ENCODE peak calls at places on chromosomes 11 and 22, in nine cellular contexts. One of them, this sample, is unnamed.

GRCh38 chr22:19244600-19245352 is 46.7 kb downstream of the CLTCL1 start:
- DNase-seq in T-helper 1 cell: no peak
- DNase-seq in GM12891: no peak
- DNase-seq in stimulated activated CD8-positive, alpha-beta memory T cell treated with anti-CD3 and anti-CD28 coated beads, Interleukin-15, amount 100 ng/mL, for 4 hours: no peak
- DNase-seq in HS-5: no peak
- DNase-seq in BE2C: no peak
- DNase-seq in Calu3: no peak
- DNase-seq in NCI-H1436: no peak
- DNase-seq in endothelial cell of umbilical vein: no peak
- DNase-seq in this sample: no peak

GRCh38 chr11:101748572-101748971 is 164.8 kb upstream of the TRPC6 start:
- DNase-seq in T-helper 1 cell: no peak
- DNase-seq in GM12891: no peak
- DNase-seq in stimulated activated CD8-positive, alpha-beta memory T cell treated with anti-CD3 and anti-CD28 coated beads, Interleukin-15, amount 100 ng/mL, for 4 hours: no peak
- DNase-seq in HS-5: no peak
- DNase-seq in BE2C: no peak
- DNase-seq in Calu3: no peak
- DNase-seq in NCI-H1436: no peak
- DNase-seq in endothelial cell of umbilical vein: no peak
- DNase-seq in this sample: no peak

GRCh38 chr22:46056169-46057041 is 79.4 kb upstream of the WNT7B start:
- DNase-seq in T-helper 1 cell: no peak
- DNase-seq in GM12891: no peak
- DNase-seq in stimulated activated CD8-positive, alpha-beta memory T cell treated with anti-CD3 and anti-CD28 coated beads, Interleukin-15, amount 100 ng/mL, for 4 hours: no peak
- DNase-seq in HS-5: no peak
- DNase-seq in BE2C: peak; percentile 68
- DNase-seq in Calu3: no peak
- DNase-seq in NCI-H1436: no peak
- DNase-seq in endothelial cell of umbilical vein: no peak
- DNase-seq in this sample: no peak

GRCh38 chr11:102620179-102620578 is 5.0 kb downstream of the MMP20 start:
- DNase-seq in T-helper 1 cell: no peak
- DNase-seq in GM12891: no peak
- DNase-seq in stimulated activated CD8-positive, alpha-beta memory T cell treated with anti-CD3 and anti-CD28 coated beads, Interleukin-15, amount 100 ng/mL, for 4 hours: no peak
- DNase-seq in HS-5: no peak
- DNase-seq in BE2C: no peak
- DNase-seq in Calu3: no peak
- DNase-seq in NCI-H1436: no peak
- DNase-seq in endothelial cell of umbilical vein: no peak
- DNase-seq in this sample: no peak

GRCh38 chr11:61908730-61909622 is 8.4 kb downstream of the RAB3IL1 start:
- DNase-seq in T-helper 1 cell: no peak
- DNase-seq in GM12891: no peak
- DNase-seq in stimulated activated CD8-positive, alpha-beta memory T cell treated with anti-CD3 and anti-CD28 coated beads, Interleukin-15, amount 100 ng/mL, for 4 hours: no peak
- DNase-seq in HS-5: no peak
- DNase-seq in BE2C: no peak
- DNase-seq in Calu3: no peak
- DNase-seq in NCI-H1436: no peak
- DNase-seq in endothelial cell of umbilical vein: no peak
- DNase-seq in this sample: no peak

GRCh38 chr22:23534201-23534850 is 45.8 kb downstream of the IGLL1 start:
- DNase-seq in T-helper 1 cell: no peak
- DNase-seq in GM12891: no peak
- DNase-seq in stimulated activated CD8-positive, alpha-beta memory T cell treated with anti-CD3 and anti-CD28 coated beads, Interleukin-15, amount 100 ng/mL, for 4 hours: no peak
- DNase-seq in HS-5: no peak
- DNase-seq in BE2C: no peak
- DNase-seq in Calu3: no peak
- DNase-seq in NCI-H1436: no peak
- DNase-seq in endothelial cell of umbilical vein: no peak
- DNase-seq in this sample: no peak

GRCh38 chr11:69172674-69173073 is 16.9 kb downstream of the SMIM38 start:
- DNase-seq in T-helper 1 cell: no peak
- DNase-seq in GM12891: no peak
- DNase-seq in stimulated activated CD8-positive, alpha-beta memory T cell treated with anti-CD3 and anti-CD28 coated beads, Interleukin-15, amount 100 ng/mL, for 4 hours: no peak
- DNase-seq in HS-5: no peak
- DNase-seq in BE2C: no peak
- DNase-seq in Calu3: no peak
- DNase-seq in NCI-H1436: no peak
- DNase-seq in endothelial cell of umbilical vein: no peak
- DNase-seq in this sample: peak; percentile 39

GRCh38 chr11:132838621-132839020 is 693.7 kb downstream of the OPCML start:
- DNase-seq in T-helper 1 cell: no peak
- DNase-seq in GM12891: no peak
- DNase-seq in stimulated activated CD8-positive, alpha-beta memory T cell treated with anti-CD3 and anti-CD28 coated beads, Interleukin-15, amount 100 ng/mL, for 4 hours: no peak
- DNase-seq in HS-5: no peak
- DNase-seq in BE2C: no peak
- DNase-seq in Calu3: no peak
- DNase-seq in NCI-H1436: no peak
- DNase-seq in endothelial cell of umbilical vein: no peak
- DNase-seq in this sample: peak; percentile 74

GRCh38 chr22:38681784-38682335 is at the start of gene TOMM22:
- DNase-seq in T-helper 1 cell: peak; percentile 76
- DNase-seq in GM12891: peak; percentile 97
- DNase-seq in stimulated activated CD8-positive, alpha-beta memory T cell treated with anti-CD3 and anti-CD28 coated beads, Interleukin-15, amount 100 ng/mL, for 4 hours: peak; percentile 67
- DNase-seq in HS-5: no peak
- DNase-seq in BE2C: peak; percentile 93
- DNase-seq in Calu3: peak; percentile 92
- DNase-seq in NCI-H1436: peak; percentile 67
- DNase-seq in endothelial cell of umbilical vein: peak; percentile 88
- DNase-seq in this sample: peak; percentile 98

GRCh38 chr22:22576244-22576988 is 17.4 kb upstream of the PRAME start:
- DNase-seq in T-helper 1 cell: peak; percentile 6
- DNase-seq in GM12891: peak; percentile 45
- DNase-seq in stimulated activated CD8-positive, alpha-beta memory T cell treated with anti-CD3 and anti-CD28 coated beads, Interleukin-15, amount 100 ng/mL, for 4 hours: no peak
- DNase-seq in HS-5: no peak
- DNase-seq in BE2C: peak; percentile 78
- DNase-seq in Calu3: peak; percentile 81
- DNase-seq in NCI-H1436: peak; percentile 7
- DNase-seq in endothelial cell of umbilical vein: peak; percentile 31
- DNase-seq in this sample: peak; percentile 80

GRCh38 chr11:125987066-125987641 is 41.3 kb downstream of the VSIG10L2 start:
- DNase-seq in T-helper 1 cell: no peak
- DNase-seq in GM12891: no peak
- DNase-seq in stimulated activated CD8-positive, alpha-beta memory T cell treated with anti-CD3 and anti-CD28 coated beads, Interleukin-15, amount 100 ng/mL, for 4 hours: no peak
- DNase-seq in HS-5: no peak
- DNase-seq in BE2C: no peak
- DNase-seq in Calu3: no peak
- DNase-seq in NCI-H1436: no peak
- DNase-seq in endothelial cell of umbilical vein: no peak
- DNase-seq in this sample: no peak

GRCh38 chr22:43622886-43623285 is 189.2 kb downstream of the EFCAB6 start:
- DNase-seq in T-helper 1 cell: no peak
- DNase-seq in GM12891: no peak
- DNase-seq in stimulated activated CD8-positive, alpha-beta memory T cell treated with anti-CD3 and anti-CD28 coated beads, Interleukin-15, amount 100 ng/mL, for 4 hours: no peak
- DNase-seq in HS-5: peak; percentile 3
- DNase-seq in BE2C: no peak
- DNase-seq in Calu3: no peak
- DNase-seq in NCI-H1436: no peak
- DNase-seq in endothelial cell of umbilical vein: no peak
- DNase-seq in this sample: no peak

GRCh38 chr11:124760205-124760652 is 1.9 kb downstream of the ESAM start:
- DNase-seq in T-helper 1 cell: no peak
- DNase-seq in GM12891: peak; percentile 59
- DNase-seq in stimulated activated CD8-positive, alpha-beta memory T cell treated with anti-CD3 and anti-CD28 coated beads, Interleukin-15, amount 100 ng/mL, for 4 hours: no peak
- DNase-seq in HS-5: no peak
- DNase-seq in BE2C: no peak
- DNase-seq in Calu3: no peak
- DNase-seq in NCI-H1436: no peak
- DNase-seq in endothelial cell of umbilical vein: peak; percentile 59
- DNase-seq in this sample: no peak

GRCh38 chr22:29314537-29315285 is 786 bp downstream of the RASL10A start:
- DNase-seq in T-helper 1 cell: no peak
- DNase-seq in GM12891: peak; percentile 39
- DNase-seq in stimulated activated CD8-positive, alpha-beta memory T cell treated with anti-CD3 and anti-CD28 coated beads, Interleukin-15, amount 100 ng/mL, for 4 hours: no peak
- DNase-seq in HS-5: no peak
- DNase-seq in BE2C: no peak
- DNase-seq in Calu3: peak; percentile 35
- DNase-seq in NCI-H1436: no peak
- DNase-seq in endothelial cell of umbilical vein: no peak
- DNase-seq in this sample: no peak

GRCh38 chr11:132427611-132428010 is 1057.2 kb downstream of the NTM start:
- DNase-seq in T-helper 1 cell: no peak
- DNase-seq in GM12891: no peak
- DNase-seq in stimulated activated CD8-positive, alpha-beta memory T cell treated with anti-CD3 and anti-CD28 coated beads, Interleukin-15, amount 100 ng/mL, for 4 hours: no peak
- DNase-seq in HS-5: no peak
- DNase-seq in BE2C: no peak
- DNase-seq in Calu3: no peak
- DNase-seq in NCI-H1436: no peak
- DNase-seq in endothelial cell of umbilical vein: no peak
- DNase-seq in this sample: peak; percentile 81

GRCh38 chr22:19806213-19807160 is 45.9 kb downstream of the TBX1 start:
- DNase-seq in T-helper 1 cell: no peak
- DNase-seq in GM12891: no peak
- DNase-seq in stimulated activated CD8-positive, alpha-beta memory T cell treated with anti-CD3 and anti-CD28 coated beads, Interleukin-15, amount 100 ng/mL, for 4 hours: no peak
- DNase-seq in HS-5: no peak
- DNase-seq in BE2C: peak; percentile 48
- DNase-seq in Calu3: peak; percentile 89
- DNase-seq in NCI-H1436: peak; percentile 46
- DNase-seq in endothelial cell of umbilical vein: peak; percentile 63
- DNase-seq in this sample: no peak

GRCh38 chr11:27205269-27205668 is 157.7 kb downstream of the CCDC34 start:
- DNase-seq in T-helper 1 cell: no peak
- DNase-seq in GM12891: no peak
- DNase-seq in stimulated activated CD8-positive, alpha-beta memory T cell treated with anti-CD3 and anti-CD28 coated beads, Interleukin-15, amount 100 ng/mL, for 4 hours: no peak
- DNase-seq in HS-5: no peak
- DNase-seq in BE2C: no peak
- DNase-seq in Calu3: no peak
- DNase-seq in NCI-H1436: no peak
- DNase-seq in endothelial cell of umbilical vein: no peak
- DNase-seq in this sample: no peak

GRCh38 chr11:63920126-63920869 is 3.3 kb upstream of the RCOR2 start:
- DNase-seq in T-helper 1 cell: no peak
- DNase-seq in GM12891: no peak
- DNase-seq in stimulated activated CD8-positive, alpha-beta memory T cell treated with anti-CD3 and anti-CD28 coated beads, Interleukin-15, amount 100 ng/mL, for 4 hours: no peak
- DNase-seq in HS-5: no peak
- DNase-seq in BE2C: peak; percentile 58
- DNase-seq in Calu3: no peak
- DNase-seq in NCI-H1436: no peak
- DNase-seq in endothelial cell of umbilical vein: no peak
- DNase-seq in this sample: peak; percentile 70

GRCh38 chr11:112219476-112220232 is 6.6 kb upstream of the PTS start:
- DNase-seq in T-helper 1 cell: peak; percentile 16
- DNase-seq in GM12891: peak; percentile 26
- DNase-seq in stimulated activated CD8-positive, alpha-beta memory T cell treated with anti-CD3 and anti-CD28 coated beads, Interleukin-15, amount 100 ng/mL, for 4 hours: no peak
- DNase-seq in HS-5: peak; percentile 52
- DNase-seq in BE2C: peak; percentile 39
- DNase-seq in Calu3: peak; percentile 33
- DNase-seq in NCI-H1436: peak; percentile 65
- DNase-seq in endothelial cell of umbilical vein: peak; percentile 80
- DNase-seq in this sample: peak; percentile 71

GRCh38 chr22:33337524-33337923 is 279.3 kb upstream of the SYN3 start:
- DNase-seq in T-helper 1 cell: no peak
- DNase-seq in GM12891: no peak
- DNase-seq in stimulated activated CD8-positive, alpha-beta memory T cell treated with anti-CD3 and anti-CD28 coated beads, Interleukin-15, amount 100 ng/mL, for 4 hours: no peak
- DNase-seq in HS-5: no peak
- DNase-seq in BE2C: no peak
- DNase-seq in Calu3: peak; percentile 81
- DNase-seq in NCI-H1436: no peak
- DNase-seq in endothelial cell of umbilical vein: no peak
- DNase-seq in this sample: no peak

GRCh38 chr11:8266246-8267241 is 2.9 kb upstream of the LMO1 start:
- DNase-seq in T-helper 1 cell: no peak
- DNase-seq in GM12891: no peak
- DNase-seq in stimulated activated CD8-positive, alpha-beta memory T cell treated with anti-CD3 and anti-CD28 coated beads, Interleukin-15, amount 100 ng/mL, for 4 hours: no peak
- DNase-seq in HS-5: no peak
- DNase-seq in BE2C: no peak
- DNase-seq in Calu3: no peak
- DNase-seq in NCI-H1436: no peak
- DNase-seq in endothelial cell of umbilical vein: no peak
- DNase-seq in this sample: no peak

GRCh38 chr22:19519041-19519926 is 4.9 kb downstream of the CLDN5 start:
- DNase-seq in T-helper 1 cell: no peak
- DNase-seq in GM12891: no peak
- DNase-seq in stimulated activated CD8-positive, alpha-beta memory T cell treated with anti-CD3 and anti-CD28 coated beads, Interleukin-15, amount 100 ng/mL, for 4 hours: no peak
- DNase-seq in HS-5: no peak
- DNase-seq in BE2C: no peak
- DNase-seq in Calu3: no peak
- DNase-seq in NCI-H1436: no peak
- DNase-seq in endothelial cell of umbilical vein: no peak
- DNase-seq in this sample: no peak

GRCh38 chr22:16774911-16775529 is 50.2 kb downstream of the XKR3 start:
- DNase-seq in T-helper 1 cell: no peak
- DNase-seq in GM12891: no peak
- DNase-seq in stimulated activated CD8-positive, alpha-beta memory T cell treated with anti-CD3 and anti-CD28 coated beads, Interleukin-15, amount 100 ng/mL, for 4 hours: no peak
- DNase-seq in HS-5: peak; percentile 39
- DNase-seq in BE2C: no peak
- DNase-seq in Calu3: no peak
- DNase-seq in NCI-H1436: no peak
- DNase-seq in endothelial cell of umbilical vein: no peak
- DNase-seq in this sample: no peak

GRCh38 chr11:28963189-28963588 is 855.0 kb downstream of the METTL15 start:
- DNase-seq in T-helper 1 cell: no peak
- DNase-seq in GM12891: no peak
- DNase-seq in stimulated activated CD8-positive, alpha-beta memory T cell treated with anti-CD3 and anti-CD28 coated beads, Interleukin-15, amount 100 ng/mL, for 4 hours: no peak
- DNase-seq in HS-5: peak; percentile 41
- DNase-seq in BE2C: no peak
- DNase-seq in Calu3: no peak
- DNase-seq in NCI-H1436: no peak
- DNase-seq in endothelial cell of umbilical vein: no peak
- DNase-seq in this sample: peak; percentile 50

GRCh38 chr11:124893781-124894401 is 3.8 kb downstream of the ROBO4 start:
- DNase-seq in T-helper 1 cell: no peak
- DNase-seq in GM12891: no peak
- DNase-seq in stimulated activated CD8-positive, alpha-beta memory T cell treated with anti-CD3 and anti-CD28 coated beads, Interleukin-15, amount 100 ng/mL, for 4 hours: no peak
- DNase-seq in HS-5: no peak
- DNase-seq in BE2C: no peak
- DNase-seq in Calu3: no peak
- DNase-seq in NCI-H1436: no peak
- DNase-seq in endothelial cell of umbilical vein: no peak
- DNase-seq in this sample: no peak

GRCh38 chr11:61049854-61050253 is 52.4 kb upstream of the CD5 start:
- DNase-seq in T-helper 1 cell: no peak
- DNase-seq in GM12891: no peak
- DNase-seq in stimulated activated CD8-positive, alpha-beta memory T cell treated with anti-CD3 and anti-CD28 coated beads, Interleukin-15, amount 100 ng/mL, for 4 hours: no peak
- DNase-seq in HS-5: no peak
- DNase-seq in BE2C: no peak
- DNase-seq in Calu3: no peak
- DNase-seq in NCI-H1436: no peak
- DNase-seq in endothelial cell of umbilical vein: no peak
- DNase-seq in this sample: no peak

GRCh38 chr11:118530683-118531596 is at the start of gene TMEM25:
- DNase-seq in T-helper 1 cell: peak; percentile 68
- DNase-seq in GM12891: peak; percentile 94
- DNase-seq in stimulated activated CD8-positive, alpha-beta memory T cell treated with anti-CD3 and anti-CD28 coated beads, Interleukin-15, amount 100 ng/mL, for 4 hours: peak; percentile 56
- DNase-seq in HS-5: no peak
- DNase-seq in BE2C: peak; percentile 82
- DNase-seq in Calu3: peak; percentile 63
- DNase-seq in NCI-H1436: peak; percentile 41
- DNase-seq in endothelial cell of umbilical vein: peak; percentile 69
- DNase-seq in this sample: peak; percentile 82

GRCh38 chr11:17014321-17014773 is at the start of gene PLEKHA7:
- DNase-seq in T-helper 1 cell: peak; percentile 18
- DNase-seq in GM12891: peak; percentile 35
- DNase-seq in stimulated activated CD8-positive, alpha-beta memory T cell treated with anti-CD3 and anti-CD28 coated beads, Interleukin-15, amount 100 ng/mL, for 4 hours: no peak
- DNase-seq in HS-5: no peak
- DNase-seq in BE2C: peak; percentile 16
- DNase-seq in Calu3: peak; percentile 57
- DNase-seq in NCI-H1436: no peak
- DNase-seq in endothelial cell of umbilical vein: no peak
- DNase-seq in this sample: peak; percentile 49

GRCh38 chr11:96091476-96091875 is 167.6 kb upstream of the MTMR2 start:
- DNase-seq in T-helper 1 cell: no peak
- DNase-seq in GM12891: no peak
- DNase-seq in stimulated activated CD8-positive, alpha-beta memory T cell treated with anti-CD3 and anti-CD28 coated beads, Interleukin-15, amount 100 ng/mL, for 4 hours: no peak
- DNase-seq in HS-5: no peak
- DNase-seq in BE2C: no peak
- DNase-seq in Calu3: no peak
- DNase-seq in NCI-H1436: peak; percentile 9
- DNase-seq in endothelial cell of umbilical vein: no peak
- DNase-seq in this sample: no peak

GRCh38 chr11:84901986-84902385 is 725.2 kb downstream of the DLG2 start:
- DNase-seq in T-helper 1 cell: no peak
- DNase-seq in GM12891: no peak
- DNase-seq in stimulated activated CD8-positive, alpha-beta memory T cell treated with anti-CD3 and anti-CD28 coated beads, Interleukin-15, amount 100 ng/mL, for 4 hours: no peak
- DNase-seq in HS-5: no peak
- DNase-seq in BE2C: no peak
- DNase-seq in Calu3: no peak
- DNase-seq in NCI-H1436: no peak
- DNase-seq in endothelial cell of umbilical vein: no peak
- DNase-seq in this sample: peak; percentile 79

GRCh38 chr22:39239561-39240423 is 5.0 kb downstream of the PDGFB start:
- DNase-seq in T-helper 1 cell: no peak
- DNase-seq in GM12891: no peak
- DNase-seq in stimulated activated CD8-positive, alpha-beta memory T cell treated with anti-CD3 and anti-CD28 coated beads, Interleukin-15, amount 100 ng/mL, for 4 hours: no peak
- DNase-seq in HS-5: no peak
- DNase-seq in BE2C: no peak
- DNase-seq in Calu3: peak; percentile 93
- DNase-seq in NCI-H1436: peak; percentile 49
- DNase-seq in endothelial cell of umbilical vein: no peak
- DNase-seq in this sample: no peak